ENCODE peak calls at places on chromosomes 13 and 19, in four cellular contexts. Y is lower leg skin, Z is astrocyte of the cerebellum, U is AG09309. E is an unnamed sample.

GRCh38 chr19:33796164-33797100 is at the start of gene KCTD15:
- DNase-seq in Y (no peak), U (no peak), Z (no peak), E (no peak)

GRCh38 chr13:76672422-76672821 is 213.8 kb downstream of the KCTD12 start:
- DNase-seq in U (no peak), Z (peak), Y (no peak), E (no peak)

GRCh38 chr19:58318297-58318696 is 8.5 kb upstream of the ZSCAN22 start:
- DNase-seq in Y (no peak), Z (no peak), U (no peak), E (no peak)

GRCh38 chr19:42313840-42314755 is 989 bp downstream of the TMEM145 start:
- DNase-seq in U (no peak), Y (no peak), Z (no peak), E (no peak)

GRCh38 chr13:51223284-51224270 is 1.4 kb downstream of the FAM124A start:
- DNase-seq in U (no peak), Y (no peak), Z (no peak), E (no peak)

GRCh38 chr19:53947624-53948023 is 15.1 kb upstream of the CACNG8 start:
- DNase-seq in Y (no peak), Z (no peak), U (no peak), E (no peak)

GRCh38 chr13:25541434-25542123 is 169.8 kb downstream of the ATP8A2 start:
- DNase-seq in Y (no peak), U (no peak), Z (no peak), E (peak)

GRCh38 chr19:54434862-54435174 is 14.2 kb upstream of the LENG8 start:
- DNase-seq in U (no peak), Y (no peak), Z (no peak), E (no peak)

GRCh38 chr19:2343289-2343982 is 15.0 kb downstream of the SPPL2B start:
- DNase-seq in U (no peak), Y (no peak), Z (no peak), E (no peak)

GRCh38 chr19:46603752-46604241 is 2.7 kb downstream of the CALM3 start:
- DNase-seq in U (no peak), Z (no peak), Y (peak), E (no peak)

GRCh38 chr19:14167594-14168138 is 31.3 kb upstream of the ASF1B start:
- DNase-seq in Z (no peak), U (no peak), Y (no peak), E (no peak)

GRCh38 chr19:35000647-35001501 is 751 bp downstream of the GRAMD1A start:
- DNase-seq in Y (no peak), U (no peak), Z (no peak), E (peak)

GRCh38 chr19:28711401-28711800 is 501.6 kb downstream of the UQCRFS1 start:
- DNase-seq in Y (no peak), Z (no peak), U (no peak), E (no peak)

GRCh38 chr13:51689597-51689996 is 105.3 kb downstream of the WDFY2 start:
- DNase-seq in U (no peak), Y (no peak), Z (no peak), E (no peak)

GRCh38 chr13:72258340-72258981 is 391.5 kb upstream of the DACH1 start:
- DNase-seq in Z (no peak), Y (no peak), U (no peak), E (no peak)

GRCh38 chr13:28983661-28984060 is 163.5 kb downstream of the MTUS2 start:
- DNase-seq in Y (no peak), U (no peak), Z (no peak), E (no peak)

GRCh38 chr13:67143544-67144115 is 86.5 kb downstream of the PCDH9 start:
- DNase-seq in U (no peak), Z (no peak), Y (no peak), E (no peak)

GRCh38 chr13:31587696-31588266 is 151.5 kb upstream of the RXFP2 start:
- DNase-seq in U (no peak), Y (no peak), Z (no peak), E (no peak)

GRCh38 chr13:101773062-101773461 is 320.6 kb downstream of the ITGBL1 start:
- DNase-seq in U (no peak), Y (no peak), Z (no peak), E (no peak)

GRCh38 chr19:2634228-2634951 is 68.1 kb downstream of the GNG7 start:
- DNase-seq in Z (no peak), U (no peak), Y (no peak), E (no peak)

GRCh38 chr19:31930401-31930800 is 415.0 kb upstream of the ZNF507 start:
- DNase-seq in Y (no peak), Z (no peak), U (no peak), E (no peak)

GRCh38 chr13:27820524-27821482 is 28.5 kb downstream of the GSX1 start:
- DNase-seq in Y (peak), Z (no peak), U (no peak), E (no peak)

GRCh38 chr13:35392768-35393167 is 83.7 kb downstream of the MAB21L1 start:
- DNase-seq in U (no peak), Z (no peak), Y (no peak), E (no peak)

GRCh38 chr13:47917022-47917574 is 84.0 kb downstream of the SUCLA2 start:
- DNase-seq in U (no peak), Z (no peak), Y (no peak), E (no peak)

GRCh38 chr13:25881946-25882574 is 169.8 kb downstream of the SHISA2 start:
- DNase-seq in Z (peak), Y (no peak), U (no peak), E (no peak)

GRCh38 chr19:29372921-29373797 is 152.6 kb upstream of the VSTM2B start:
- DNase-seq in Y (peak), Z (no peak), U (no peak), E (no peak)

GRCh38 chr19:43725468-43725867 is 9.6 kb downstream of the IRGC start:
- DNase-seq in Z (no peak), U (no peak), Y (no peak), E (no peak)

GRCh38 chr19:1068111-1069001 is 1.4 kb downstream of the ARHGAP45 start:
- DNase-seq in Y (no peak), Z (no peak), U (no peak), E (no peak)
- H3K4me3 ChIP-seq in Y (no peak), Z (no peak), U (no peak), E (no peak)

DNA sequence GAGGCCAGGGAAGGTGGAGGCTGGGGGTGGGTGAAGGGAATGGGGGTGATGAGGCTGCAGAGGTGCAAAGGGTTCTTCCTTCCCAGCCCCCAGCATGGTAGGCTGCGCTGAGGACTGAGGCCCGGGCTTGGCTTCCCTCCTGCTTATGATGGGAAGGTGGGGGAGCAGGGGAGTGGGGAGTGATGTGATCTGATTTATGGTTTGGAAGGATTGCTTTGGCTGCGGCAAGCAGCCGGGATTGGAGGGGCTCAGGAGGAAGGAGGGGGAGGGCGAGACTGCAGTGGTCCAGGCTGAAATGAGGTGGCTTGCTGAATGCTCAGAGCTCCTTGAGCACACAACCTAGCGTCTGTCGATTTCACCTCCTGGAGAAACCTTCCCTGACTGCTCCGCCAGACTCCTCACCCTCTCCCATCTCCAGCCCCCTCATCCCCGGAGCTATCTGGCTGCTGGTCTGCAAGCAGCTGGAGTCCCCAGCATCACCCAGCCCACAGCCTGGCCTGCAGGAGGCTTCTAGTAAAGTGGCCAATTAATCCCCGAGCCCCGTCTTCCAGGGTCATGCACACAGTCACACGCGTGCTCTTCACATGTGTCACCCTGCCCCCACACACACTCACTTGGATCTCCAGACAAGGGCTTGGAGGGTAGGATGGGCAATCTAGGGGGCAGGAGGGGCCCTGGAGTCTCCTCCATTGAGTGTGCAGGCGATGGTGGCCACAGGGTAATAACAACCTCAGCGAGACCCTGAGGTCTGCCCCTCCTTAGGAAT is 733 bp upstream of the CLEC11A start:
- DNase-seq in Z (no peak), Y (no peak), U (no peak), E (no peak)
- H3K4me3 ChIP-seq in Z (no peak), Y (no peak), U (peak), E (no peak)

GRCh38 chr19:36796714-36796999 is 24.1 kb upstream of the ZNF850 start:
- DNase-seq in Z (no peak), Y (no peak), U (no peak), E (no peak)

DNA sequence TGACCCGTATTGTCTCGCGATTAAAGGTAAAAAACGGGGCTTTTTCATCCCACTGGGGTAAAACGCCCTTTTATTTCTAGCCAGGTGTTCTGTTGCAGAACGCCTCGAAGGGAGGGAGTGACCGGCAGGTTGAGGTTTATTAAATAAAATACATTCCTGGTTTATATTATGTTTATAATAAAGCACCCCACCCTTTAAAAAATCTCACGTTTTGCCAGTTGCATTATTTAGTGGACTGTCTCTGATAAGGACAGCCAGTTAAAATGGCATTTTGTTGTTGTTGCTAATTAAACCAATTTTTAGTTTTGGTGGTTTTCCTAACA is 25.1 kb upstream of the ZNF850 start:
- DNase-seq in Z (no peak), U (no peak), Y (no peak), E (no peak)
- H3K4me3 ChIP-seq in Z (peak), U (peak), Y (peak), E (peak)

GRCh38 chr19:49327878-49328544 is 3.0 kb upstream of the SLC6A16 start:
- DNase-seq in U (no peak), Z (no peak), Y (no peak), E (no peak)
- H3K4me3 ChIP-seq in U (no peak), Z (no peak), Y (no peak), E (no peak)

DNA sequence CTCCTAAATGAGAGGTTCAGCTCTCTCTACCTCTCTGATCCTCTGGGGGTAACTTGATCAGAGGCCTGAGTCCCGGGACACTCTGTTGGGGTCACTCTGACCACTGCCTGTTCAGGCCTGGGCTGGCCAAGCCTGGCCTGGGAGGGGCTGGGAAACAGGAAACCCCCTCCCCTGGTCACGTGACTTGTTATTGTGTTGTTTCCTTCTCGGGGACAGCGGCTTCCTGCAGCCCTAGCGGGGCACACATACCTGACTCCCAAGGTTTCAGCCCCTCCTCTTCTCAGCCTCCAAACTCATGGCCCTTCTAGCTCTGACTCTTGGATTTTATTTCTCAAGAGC is at the start of gene USHBP1:
- DNase-seq in U (no peak), Z (no peak), Y (no peak), E (no peak)
- H3K4me3 ChIP-seq in U (no peak), Z (no peak), Y (no peak), E (no peak)

GRCh38 chr13:107208889-107209288 is 641.0 kb upstream of the ARGLU1 start:
- DNase-seq in Y (no peak), U (no peak), Z (no peak), E (no peak)

GRCh38 chr13:107209811-107210210 is 641.9 kb upstream of the ARGLU1 start:
- DNase-seq in U (peak), Z (no peak), Y (no peak), E (no peak)

GRCh38 chr13:107210216-107211010 is 642.5 kb upstream of the ARGLU1 start:
- DNase-seq in Y (no peak), Z (no peak), U (peak), E (no peak)

GRCh38 chr13:107216046-107216715 is 648.2 kb upstream of the ARGLU1 start:
- DNase-seq in Z (no peak), Y (no peak), U (peak), E (no peak)

GRCh38 chr13:107211073-107211472 is 643.1 kb upstream of the ARGLU1 start:
- DNase-seq in Z (peak), U (peak), Y (peak), E (peak)
- H3K4me3 ChIP-seq in Z (no peak), U (no peak), Y (no peak), E (no peak)

GRCh38 chr13:112885782-112886268 is 83.2 kb upstream of the MCF2L start:
- DNase-seq in U (peak), Y (no peak), Z (peak), E (peak)
- H3K4me3 ChIP-seq in U (peak), Y (no peak), Z (peak), E (peak)

GRCh38 chr13:113579686-113580085 is 4.9 kb upstream of the TFDP1 start:
- DNase-seq in U (no peak), Y (peak), Z (no peak), E (no peak)

GRCh38 chr13:113584205-113584869 is at the start of gene TFDP1:
- DNase-seq in Y (peak), U (peak), Z (peak), E (no peak)

GRCh38 chr13:113584870-113585671 is 518 bp downstream of the TFDP1 start:
- DNase-seq in Y (peak), U (no peak), Z (no peak), E (no peak)

GRCh38 chr13:113582841-113583631 is 1.5 kb upstream of the TFDP1 start:
- DNase-seq in Y (peak), U (no peak), Z (no peak), E (no peak)

GRCh38 chr13:113581871-113582270 is 2.7 kb upstream of the TFDP1 start:
- DNase-seq in U (no peak), Z (no peak), Y (peak), E (no peak)
- H3K4me3 ChIP-seq in U (no peak), Z (no peak), Y (no peak), E (no peak)

DNA sequence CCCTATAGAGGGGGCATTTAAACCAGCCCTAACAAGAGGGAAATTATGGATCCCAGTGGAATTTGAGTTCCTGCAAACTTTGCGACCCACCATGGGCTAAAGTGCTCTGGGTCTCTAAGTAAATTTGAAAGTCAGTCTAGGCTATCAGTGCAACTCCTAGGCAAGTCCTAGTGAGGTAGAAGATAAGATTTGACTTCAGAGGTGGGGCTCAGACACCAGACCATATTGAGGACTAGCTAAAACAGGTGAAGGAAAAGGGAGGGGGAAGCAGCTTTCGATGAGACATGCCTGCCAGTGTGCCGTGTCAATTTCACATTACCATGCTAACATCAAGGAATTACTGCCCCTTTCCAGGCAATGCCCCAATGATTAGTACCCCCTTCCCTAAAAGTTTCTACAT is 38.4 kb downstream of the CD320 start:
- DNase-seq in U (no peak), Z (no peak), Y (no peak), E (no peak)
- H3K4me3 ChIP-seq in U (no peak), Z (no peak), Y (no peak), E (no peak)

E was measured in kidney epithelial cell.